ENCODE peak calls at places on chromosome 1, in five cellular contexts. One of them, this sample, is unnamed.

GRCh38 chr1:159311679-159312078 is 9.5 kb downstream of the FCER1A start:
- DNase-seq in NCI-H1105: no peak
- DNase-seq in pancreas: no peak
- DNase-seq in GM12892: no peak
- DNase-seq in germinal center: no peak
- DNase-seq in this sample: no peak

GRCh38 chr1:173410794-173411236 is 66.3 kb upstream of the PRDX6 start:
- DNase-seq in pancreas: no peak
- DNase-seq in germinal center: no peak
- DNase-seq in NCI-H1105: no peak
- DNase-seq in GM12892: no peak
- DNase-seq in this sample: no peak

GRCh38 chr1:154661110-154661509 is 53.1 kb upstream of the ADAR start:
- DNase-seq in NCI-H1105: no peak
- DNase-seq in GM12892: no peak
- DNase-seq in pancreas: no peak
- DNase-seq in germinal center: peak
- DNase-seq in this sample: no peak

GRCh38 chr1:29708818-29709710 is 472.7 kb downstream of the PTPRU start:
- DNase-seq in pancreas: no peak
- DNase-seq in NCI-H1105: peak
- DNase-seq in GM12892: no peak
- DNase-seq in germinal center: no peak
- DNase-seq in this sample: no peak

GRCh38 chr1:239997160-239997514 is 94.5 kb upstream of the FMN2 start:
- DNase-seq in NCI-H1105: no peak
- DNase-seq in GM12892: no peak
- DNase-seq in pancreas: no peak
- DNase-seq in germinal center: no peak
- DNase-seq in this sample: no peak

GRCh38 chr1:8962812-8963669 is 17.4 kb downstream of the CA6 start:
- DNase-seq in germinal center: peak
- DNase-seq in NCI-H1105: peak
- DNase-seq in GM12892: peak
- DNase-seq in pancreas: no peak
- DNase-seq in this sample: peak

GRCh38 chr1:93905734-93906133 is 3.5 kb downstream of the GCLM start:
- DNase-seq in pancreas: no peak
- DNase-seq in GM12892: no peak
- DNase-seq in germinal center: no peak
- DNase-seq in NCI-H1105: no peak
- DNase-seq in this sample: no peak

GRCh38 chr1:159071970-159072582 is 4.5 kb downstream of the AIM2 start:
- DNase-seq in NCI-H1105: peak
- DNase-seq in GM12892: no peak
- DNase-seq in pancreas: no peak
- DNase-seq in germinal center: peak
- DNase-seq in this sample: no peak

GRCh38 chr1:86258106-86258505 is 101.5 kb upstream of the COL24A1 start:
- DNase-seq in GM12892: no peak
- DNase-seq in germinal center: no peak
- DNase-seq in pancreas: no peak
- DNase-seq in NCI-H1105: no peak
- DNase-seq in this sample: no peak

GRCh38 chr1:114610546-114611245 is 29.3 kb upstream of the BCAS2 start:
- DNase-seq in germinal center: no peak
- DNase-seq in pancreas: no peak
- DNase-seq in GM12892: no peak
- DNase-seq in NCI-H1105: no peak
- DNase-seq in this sample: no peak

GRCh38 chr1:151312439-151313225 is 14.6 kb downstream of the PI4KB start:
- DNase-seq in NCI-H1105: no peak
- DNase-seq in germinal center: no peak
- DNase-seq in GM12892: no peak
- DNase-seq in pancreas: no peak
- DNase-seq in this sample: no peak

GRCh38 chr1:215526147-215526845 is 40.8 kb upstream of the KCTD3 start:
- DNase-seq in GM12892: no peak
- DNase-seq in NCI-H1105: peak
- DNase-seq in pancreas: no peak
- DNase-seq in germinal center: peak
- DNase-seq in this sample: no peak